ENCODE peak calls at places on chromosomes 7 and 10, in seven cellular contexts. K is CD8-positive, alpha-beta memory T cell; P is HCT116; D is dorsolateral prefrontal cortex; U is AG09309; C is heart right ventricle; I is HepG2. A is an unnamed sample.

GRCh38 chr10:124525751-124526600 is 64.4 kb downstream of the LHPP start:
- DNase-seq in K (no peak), P (no peak), D (no peak), U (no peak), C (no peak), I (no peak), A (no peak)

GRCh38 chr10:3455385-3456334 is 283.1 kb upstream of the PITRM1 start:
- DNase-seq in K (no peak), P (no peak), D (no peak), U (no peak), C (no peak), I (no peak), A (peak; percentile 15)

GRCh38 chr7:96167424-96167823 is 154.5 kb downstream of the SLC25A13 start:
- DNase-seq in K (no peak), P (no peak), D (no peak), U (no peak), C (no peak), I (no peak), A (no peak)

GRCh38 chr7:85185355-85186082 is 1.3 kb downstream of the SEMA3D start:
- DNase-seq in K (no peak), P (no peak), D (no peak), U (no peak), C (peak; percentile 55), I (no peak), A (peak; percentile 65)

GRCh38 chr10:79312601-79313187 is 34.6 kb upstream of the PPIF start:
- DNase-seq in K (no peak), P (no peak), D (no peak), U (no peak), C (no peak), I (no peak), A (no peak)

GRCh38 chr7:25926009-25926408 is 226.0 kb upstream of the NFE2L3 start:
- DNase-seq in K (no peak), P (peak; percentile 27), D (no peak), U (no peak), C (no peak), I (peak; percentile 10), A (no peak)

GRCh38 chr10:46227571-46228075 is 59.2 kb upstream of the ANTXRL start:
- DNase-seq in K (no peak), P (no peak), D (peak; percentile 21), U (no peak), C (no peak), I (no peak), A (no peak)

GRCh38 chr10:97548828-97549455 is 23.6 kb upstream of the ANKRD2 start:
- DNase-seq in K (no peak), P (no peak), D (no peak), U (no peak), C (no peak), I (no peak), A (no peak)

GRCh38 chr7:18941197-18941596 is 176.2 kb downstream of the TWIST1 start:
- DNase-seq in K (no peak), P (no peak), D (no peak), U (no peak), C (no peak), I (no peak), A (no peak)

GRCh38 chr7:88401009-88401623 is 94.4 kb upstream of the STEAP4 start:
- DNase-seq in K (no peak), P (peak; percentile 15), D (no peak), U (no peak), C (no peak), I (peak; percentile 14), A (no peak)

GRCh38 chr10:5975641-5976473 is 1.5 kb downstream of the IL15RA start:
- DNase-seq in K (peak; percentile 72), P (no peak), D (no peak), U (no peak), C (no peak), I (no peak), A (peak; percentile 54)

GRCh38 chr7:107687656-107688055 is 27.0 kb downstream of the SLC26A4 start:
- DNase-seq in K (no peak), P (peak; percentile 33), D (no peak), U (no peak), C (no peak), I (no peak), A (no peak)

GRCh38 chr7:6546852-6547251 is 4.4 kb downstream of the GRID2IP start:
- DNase-seq in K (no peak), P (peak; percentile 42), D (no peak), U (no peak), C (no peak), I (no peak), A (no peak)

GRCh38 chr10:119724630-119725549 is 960 bp upstream of the INPP5F start:
- DNase-seq in K (no peak), P (no peak), D (no peak), U (no peak), C (no peak), I (peak; percentile 37), A (peak; percentile 10)

GRCh38 chr10:28020080-28020860 is 21.4 kb upstream of the ODAD2 start:
- DNase-seq in K (no peak), P (no peak), D (no peak), U (peak; percentile 91), C (no peak), I (no peak), A (peak; percentile 57)

GRCh38 chr10:77162697-77163096 is 474.9 kb downstream of the KCNMA1 start:
- DNase-seq in K (no peak), P (no peak), D (no peak), U (no peak), C (no peak), I (no peak), A (peak; percentile 53)

GRCh38 chr7:113175525-113176097 is 57.3 kb upstream of the SMIM30 start:
- DNase-seq in K (no peak), P (no peak), D (no peak), U (no peak), C (no peak), I (no peak), A (peak; percentile 25)

GRCh38 chr10:113493195-113493594 is 59.7 kb upstream of the HABP2 start:
- DNase-seq in K (no peak), P (no peak), D (no peak), U (peak; percentile 33), C (no peak), I (no peak), A (peak; percentile 88)

GRCh38 chr10:33136781-33137180 is 178.8 kb upstream of the ITGB1 start:
- DNase-seq in K (no peak), P (peak; percentile 68), D (no peak), U (no peak), C (no peak), I (no peak), A (peak; percentile 68)

GRCh38 chr10:71150811-71151210 is 61.6 kb upstream of the UNC5B start:
- DNase-seq in K (no peak), P (no peak), D (no peak), U (no peak), C (no peak), I (no peak), A (no peak)

GRCh38 chr7:46291064-46291463 is 370.0 kb upstream of the IGFBP3 start:
- DNase-seq in K (no peak), P (no peak), D (no peak), U (no peak), C (no peak), I (no peak), A (peak; percentile 36)

GRCh38 chr10:113897693-113898618 is 43.5 kb downstream of the NHLRC2 start:
- DNase-seq in K (no peak), P (no peak), D (no peak), U (no peak), C (peak; percentile 25), I (no peak), A (peak; percentile 31)

GRCh38 chr10:86598151-86598550 is 56.2 kb upstream of the OPN4 start:
- DNase-seq in K (no peak), P (no peak), D (no peak), U (no peak), C (no peak), I (no peak), A (no peak)

GRCh38 chr7:159147687-159148086 is 3.0 kb upstream of the VIPR2 start:
- DNase-seq in K (no peak), P (no peak), D (no peak), U (no peak), C (no peak), I (no peak), A (no peak)

GRCh38 chr10:63555330-63555729 is 34.1 kb downstream of the REEP3 start:
- DNase-seq in K (no peak), P (no peak), D (no peak), U (no peak), C (no peak), I (no peak), A (no peak)
- H3K4me3 ChIP-seq in K (no peak overlapping the region), P (no peak overlapping the region), D (no peak overlapping the region), U (no peak overlapping the region), C (no peak overlapping the region), I (no peak overlapping the region), A (no peak overlapping the region)

DNA sequence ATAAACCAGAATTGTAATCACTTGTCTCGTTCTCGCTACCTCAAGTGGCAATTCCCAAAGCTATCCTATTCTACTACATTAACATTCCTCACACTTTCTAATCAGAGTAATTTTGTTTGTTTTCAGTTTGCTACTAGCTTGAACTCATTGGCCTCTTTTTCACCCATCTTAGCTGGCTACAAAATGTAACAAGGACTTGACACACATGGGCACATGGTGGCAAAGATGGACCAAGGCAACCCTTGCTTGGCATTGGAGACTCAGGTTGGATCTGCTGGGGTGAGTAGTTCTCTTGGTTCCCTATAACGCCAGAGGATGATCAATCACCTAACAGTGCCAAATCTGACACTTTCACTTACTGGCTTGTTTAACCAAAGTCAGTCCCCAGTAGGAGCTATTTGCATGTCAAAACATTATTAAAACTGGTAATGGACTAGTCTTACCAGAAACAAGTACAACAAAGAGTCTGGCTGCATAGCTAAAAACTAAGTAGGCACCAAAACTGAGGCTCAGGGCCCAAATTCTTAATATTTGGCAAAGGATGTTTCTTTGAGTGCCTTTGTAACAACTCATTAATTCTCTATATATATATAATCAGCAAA is 1.9 kb downstream of the USP6NL start:
- DNase-seq in K (no peak), P (no peak), D (no peak), U (no peak), C (no peak), I (no peak), A (no peak)
- H3K4me3 ChIP-seq in K (no peak overlapping the region), P (peak overlapping the region; percentile 80), D (peak overlapping the region; percentile 84), U (no peak overlapping the region), C (no peak overlapping the region), I (peak overlapping the region; percentile 96), A (no peak overlapping the region)

GRCh38 chr7:1253591-1254207 is 21.0 kb downstream of the UNCX start:
- DNase-seq in K (no peak), P (no peak), D (no peak), U (no peak), C (no peak), I (no peak), A (no peak)
- H3K4me3 ChIP-seq in K (no peak overlapping the region), P (no peak overlapping the region), D (no peak overlapping the region), U (no peak overlapping the region), C (no peak overlapping the region), I (no peak overlapping the region), A (no peak overlapping the region)

GRCh38 chr10:93600446-93600860 is 582 bp downstream of the RBP4 start:
- DNase-seq in K (no peak), P (no peak), D (no peak), U (no peak), C (no peak), I (no peak), A (no peak)
- H3K4me3 ChIP-seq in K (no peak overlapping the region), P (no peak overlapping the region), D (peak overlapping the region; percentile 60), U (no peak overlapping the region), C (peak overlapping the region; percentile 41), I (peak overlapping the region; percentile 79), A (no peak overlapping the region)

A was measured in AG10803.